ENCODE peak calls at places on chromosomes 3 and 15, in eight cellular contexts. R is heart right ventricle, S is psoas muscle, J is caudate nucleus, L is H9, B is IMR-90, N is left lung, K is neuronal stem cell. M is an unnamed sample.

GRCh38 chr3:128804017-128804816 is 75.2 kb upstream of the ACAD9 start:
- DNase-seq in J (no peak), S (no peak), L (no peak), R (no peak), N (no peak), K (no peak), B (peak), M (no peak)

GRCh38 chr3:43996379-43997301 is 245.0 kb upstream of the TOPAZ1 start:
- DNase-seq in N (no peak), B (no peak), K (peak), R (peak), L (peak), J (peak), S (no peak), M (no peak)

GRCh38 chr3:109023656-109024254 is 70.1 kb upstream of the GUCA1C start:
- DNase-seq in J (peak), K (peak), R (peak), N (no peak), S (no peak), B (peak), L (no peak), M (no peak)

GRCh38 chr15:45129651-45130129 is at the start of the genes DUOX1 and DUOXA1:
- DNase-seq in L (peak), J (no peak), B (no peak), K (no peak), S (peak), N (peak), R (no peak), M (no peak)

GRCh38 chr3:94176886-94177285 is 114.0 kb downstream of the NSUN3 start:
- DNase-seq in J (peak), N (no peak), L (no peak), S (no peak), B (no peak), K (no peak), R (no peak), M (no peak)

GRCh38 chr3:2511356-2511755 is 412.7 kb downstream of the CNTN4 start:
- DNase-seq in L (no peak), B (no peak), S (no peak), J (peak), K (no peak), R (peak), N (no peak), M (no peak)

GRCh38 chr15:42038401-42038800 is 17.6 kb upstream of the PLA2G4E start:
- DNase-seq in R (no peak), B (no peak), S (no peak), J (no peak), L (no peak), K (no peak), N (no peak), M (no peak)

GRCh38 chr3:20573175-20573574 is 387.2 kb upstream of the SGO1 start:
- DNase-seq in R (no peak), K (no peak), J (no peak), S (no peak), L (no peak), B (peak), N (no peak), M (no peak)

GRCh38 chr15:40793216-40793989 is 13.5 kb upstream of the ZFYVE19 start:
- DNase-seq in B (peak), N (peak), K (no peak), L (no peak), R (no peak), J (no peak), S (peak), M (no peak)

GRCh38 chr3:188349963-188350332 is 196.0 kb downstream of the LPP start:
- DNase-seq in R (no peak), K (no peak), S (no peak), N (no peak), J (no peak), B (no peak), L (no peak), M (no peak)

GRCh38 chr3:188351648-188352047 is 197.7 kb downstream of the LPP start:
- DNase-seq in J (no peak), N (no peak), K (no peak), L (no peak), R (no peak), S (no peak), B (no peak), M (no peak)

GRCh38 chr3:188350956-188351355 is 197.0 kb downstream of the LPP start:
- DNase-seq in J (no peak), B (no peak), L (no peak), N (no peak), R (no peak), K (no peak), S (no peak), M (no peak)

GRCh38 chr3:188348445-188349244 is 194.7 kb downstream of the LPP start:
- DNase-seq in S (peak), R (peak), N (peak), L (no peak), K (no peak), J (no peak), B (peak), M (no peak)

GRCh38 chr3:188349276-188349962 is 195.5 kb downstream of the LPP start:
- DNase-seq in K (no peak), L (peak), S (no peak), R (peak), J (no peak), N (no peak), B (no peak), M (no peak)
- H3K27ac ChIP-seq in K (no peak), L (no peak), S (peak), R (peak), J (no peak), N (no peak), B (no peak), M (peak)

DNA sequence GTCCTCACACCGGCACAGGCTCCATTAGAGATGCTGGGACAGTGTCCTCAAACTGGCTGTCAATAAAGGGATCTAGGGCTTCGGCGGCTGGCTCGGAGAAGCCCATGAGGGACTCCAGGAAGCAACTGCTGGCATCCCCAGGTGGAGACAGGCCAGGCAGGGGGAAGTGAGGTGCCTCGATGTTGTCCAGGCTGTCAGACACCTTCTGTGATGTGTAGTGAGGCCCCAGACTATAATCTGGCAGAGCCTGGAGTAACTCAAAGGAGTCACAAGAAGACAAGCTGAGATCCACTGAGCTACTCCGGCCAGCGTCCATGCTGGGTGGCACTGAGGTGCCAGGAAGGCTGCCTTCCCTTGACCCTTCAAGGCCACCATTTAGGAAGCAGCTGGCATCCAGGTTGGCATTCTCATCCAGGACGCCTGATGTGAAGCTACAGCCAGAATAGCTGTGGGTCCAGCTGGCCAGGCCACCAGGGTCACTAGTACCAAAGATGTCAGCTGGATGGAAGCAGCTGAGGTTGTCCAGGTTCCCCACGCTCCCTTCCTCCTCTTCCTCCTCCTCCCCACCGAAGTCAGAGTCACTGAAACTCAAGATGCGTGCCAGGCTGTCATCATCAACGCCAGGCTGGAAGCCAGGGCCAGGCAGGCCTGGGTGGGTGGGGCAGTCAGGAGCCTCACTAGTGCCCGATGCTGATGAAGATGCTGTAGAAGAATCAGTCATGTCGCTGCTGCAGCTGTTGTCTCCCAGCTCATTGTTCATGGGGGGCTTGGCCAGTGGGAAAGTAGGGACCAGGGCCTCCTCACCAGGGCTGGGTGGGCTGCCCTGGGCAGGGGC is 10.1 kb downstream of the CSRNP1 start:
- DNase-seq in K (no peak), S (peak), B (no peak), N (no peak), J (no peak), L (peak), R (no peak), M (no peak)
- H3K27ac ChIP-seq in K (no peak), S (peak), B (no peak), N (no peak), J (no peak), L (no peak), R (peak), M (peak)

DNA sequence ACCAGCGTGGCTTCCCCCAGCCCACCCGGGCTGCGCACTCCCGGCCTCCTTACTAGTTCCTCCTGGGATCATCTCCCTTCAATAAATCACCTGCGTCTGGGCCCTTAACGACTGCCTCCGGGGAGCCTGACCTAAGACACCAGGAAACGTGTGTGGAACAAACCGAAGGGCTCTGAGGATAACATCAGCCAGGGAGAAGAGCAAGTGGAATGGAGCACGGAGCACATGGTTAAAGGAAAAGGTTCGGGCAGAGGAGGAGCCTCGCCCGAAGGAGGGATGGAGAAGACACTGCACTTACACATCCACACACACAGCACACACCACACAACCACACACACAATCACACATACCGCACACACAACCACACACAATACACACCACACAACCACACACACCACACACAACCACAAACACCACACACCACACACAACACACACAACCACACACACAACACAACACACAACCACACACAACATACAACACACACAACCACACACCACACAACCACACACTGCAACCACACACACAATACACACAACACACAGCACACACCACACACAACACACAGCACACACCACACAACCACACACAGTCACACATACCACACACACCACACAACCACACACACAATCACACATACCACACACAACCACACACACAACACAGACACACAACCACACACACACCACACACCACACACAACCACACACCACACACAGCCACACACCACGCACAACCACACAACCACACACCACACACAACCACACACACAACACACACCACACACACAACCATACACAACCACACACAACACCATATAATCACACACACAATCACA is 24.7 kb downstream of the CPN2 start:
- DNase-seq in K (no peak), J (no peak), R (no peak), S (no peak), L (peak), B (no peak), N (no peak), M (no peak)
- H3K27ac ChIP-seq in K (no peak), J (no peak), R (no peak), S (no peak), L (no peak), B (no peak), N (no peak), M (peak)

GRCh38 chr3:13696699-13697098 is 147.8 kb downstream of the FBLN2 start:
- DNase-seq in J (no peak), R (no peak), L (no peak), B (no peak), K (no peak), S (no peak), N (no peak), M (no peak)
- H3K27ac ChIP-seq in J (no peak), R (no peak), L (no peak), B (no peak), K (no peak), S (no peak), N (no peak), M (no peak)

GRCh38 chr3:45009868-45010267 is 16.2 kb upstream of the CLEC3B start:
- DNase-seq in B (no peak), L (no peak), R (no peak), N (no peak), J (no peak), S (no peak), K (no peak), M (no peak)

GRCh38 chr3:45012577-45012976 is 13.5 kb upstream of the CLEC3B start:
- DNase-seq in S (no peak), J (no peak), B (no peak), R (no peak), K (no peak), L (no peak), N (no peak), M (no peak)

GRCh38 chr3:45008117-45008516 is 18.0 kb upstream of the CLEC3B start:
- DNase-seq in B (peak), K (no peak), J (no peak), R (no peak), L (no peak), N (no peak), S (no peak), M (no peak)

GRCh38 chr3:45010718-45011355 is 15.3 kb upstream of the CLEC3B start:
- DNase-seq in B (peak), J (no peak), L (no peak), R (no peak), N (no peak), S (no peak), K (no peak), M (no peak)

DNA sequence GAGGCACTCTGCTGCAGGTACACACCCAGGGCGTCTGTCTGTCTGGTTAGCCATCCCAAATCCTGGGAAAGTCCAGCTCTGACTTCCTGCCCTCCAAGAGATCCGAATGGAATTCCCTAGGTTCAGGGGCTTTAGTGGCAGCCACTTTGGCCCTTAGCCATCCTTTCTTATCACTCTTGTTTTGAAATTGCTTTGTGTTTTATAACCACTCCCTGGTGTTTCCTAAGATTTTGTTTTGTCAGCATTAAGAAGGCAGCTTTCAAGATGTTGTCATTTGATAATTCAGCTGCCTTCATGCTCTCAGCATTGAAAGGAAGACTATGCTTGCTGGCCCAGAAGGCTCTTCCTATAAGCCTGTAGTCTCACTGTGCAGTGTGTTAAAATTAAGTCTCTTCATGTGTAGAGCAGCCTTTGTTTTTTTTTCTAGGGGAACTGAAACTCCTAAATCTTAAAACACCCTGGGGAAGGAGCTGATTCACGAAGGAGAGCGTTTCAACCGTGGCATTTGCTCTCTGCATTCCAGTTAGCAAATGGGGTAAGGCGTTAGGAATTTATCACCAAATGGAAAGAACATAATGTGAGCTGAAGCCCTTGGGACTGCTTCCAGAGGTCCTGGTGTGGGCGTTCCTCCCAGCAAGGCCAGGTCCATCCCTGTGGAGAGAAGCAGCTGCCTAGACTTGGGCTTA is 14.2 kb upstream of the CLEC3B start:
- DNase-seq in S (peak), R (peak), J (no peak), K (no peak), N (no peak), L (no peak), B (peak), M (no peak)
- H3K27ac ChIP-seq in S (peak), R (peak), J (peak), K (no peak), N (peak), L (no peak), B (peak), M (peak)

DNA sequence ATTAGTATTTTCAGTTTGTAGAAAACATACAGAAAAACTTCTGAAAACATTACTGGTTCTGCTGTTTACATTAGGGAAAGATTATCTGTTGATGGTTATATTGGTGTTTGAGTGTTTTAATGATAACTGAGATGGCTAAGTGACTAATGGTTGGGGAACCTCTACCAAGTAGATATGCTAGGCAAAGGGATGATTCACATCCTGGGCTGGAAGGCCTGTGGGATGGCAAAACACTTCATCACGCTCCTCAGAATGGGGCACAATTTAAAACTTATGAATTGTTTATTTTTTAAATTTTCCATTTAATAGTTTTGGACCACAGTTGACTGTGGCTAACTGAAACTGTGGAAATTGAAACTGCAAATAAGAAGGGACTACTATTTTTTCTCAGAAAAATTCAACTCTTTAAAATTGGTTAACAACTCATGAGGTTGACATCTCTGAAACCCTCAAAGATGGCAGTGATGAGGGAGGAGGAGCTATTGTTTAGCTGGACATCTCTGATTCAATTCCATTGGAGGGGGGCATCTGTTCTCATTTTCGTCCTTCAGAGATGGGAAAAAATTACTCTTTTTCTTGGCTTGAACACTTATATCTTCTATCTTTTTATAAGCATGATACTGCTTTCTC is 100.6 kb upstream of the ZBED2 start:
- DNase-seq in K (no peak), L (no peak), B (peak), N (no peak), J (no peak), R (no peak), S (no peak), M (no peak)
- H3K27ac ChIP-seq in K (no peak), L (no peak), B (no peak), N (no peak), J (no peak), R (no peak), S (no peak), M (no peak)

DNA sequence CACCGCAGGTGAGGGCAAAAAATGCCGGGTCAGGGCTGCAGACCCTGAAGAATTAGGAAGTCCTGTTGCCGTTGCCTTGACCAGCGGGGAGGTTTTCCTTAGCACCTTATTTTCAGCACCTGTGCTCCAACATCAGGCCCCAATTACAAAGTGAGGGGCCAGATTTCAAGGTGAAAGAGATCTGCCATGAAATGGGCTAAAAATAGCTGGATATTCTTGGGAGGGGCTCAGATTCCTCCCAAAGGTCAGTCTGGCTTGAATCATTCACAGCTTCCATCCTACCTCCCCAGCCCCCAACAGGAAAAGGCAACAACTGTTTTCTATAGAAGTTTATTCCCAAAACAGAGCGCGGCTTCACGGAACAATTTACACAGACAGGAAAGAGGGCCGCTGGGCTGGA is 888 bp upstream of the SLC26A6 start:
- DNase-seq in N (no peak), R (no peak), K (no peak), S (no peak), L (no peak), J (no peak), B (no peak), M (no peak)
- H3K27ac ChIP-seq in N (peak), R (peak), K (peak), S (peak), L (no peak), J (peak), B (peak), M (peak)

GRCh38 chr3:64109438-64109837 is 86.1 kb upstream of the PSMD6 start:
- DNase-seq in N (no peak), K (no peak), R (peak), L (peak), S (no peak), J (no peak), B (no peak), M (no peak)
- H3K27ac ChIP-seq in N (no peak), K (no peak), R (no peak), L (no peak), S (no peak), J (peak), B (no peak), M (no peak)

M was measured in esophagus squamous epithelium.